ENCODE peak calls at places on chromosomes 11 and 22, in ten cellular contexts. One of them, this sample, is unnamed.

GRCh38 chr11:26319906-26320305 is 12.0 kb upstream of the ANO3 start:
- DNase-seq in Ammon's horn: no peak
- DNase-seq in ureter: no peak
- DNase-seq in amniotic stem cell: no peak
- DNase-seq in cardiac muscle cell: no peak
- DNase-seq in upper lobe of left lung: no peak
- DNase-seq in NCI-H2171 treated with DMSO at 0.1 percent for 48 hours: no peak
- DNase-seq in nephron progenitor cell: no peak
- DNase-seq in GM06990: no peak
- DNase-seq in astrocyte of the hippocampus: no peak
- DNase-seq in this sample: no peak

GRCh38 chr22:30240541-30241417 is 5.8 kb downstream of the LIF start:
- DNase-seq in upper lobe of left lung: no peak
- DNase-seq in cardiac muscle cell: no peak
- DNase-seq in NCI-H2171 treated with DMSO at 0.1 percent for 48 hours: no peak
- DNase-seq in GM06990: no peak
- DNase-seq in ureter: no peak
- DNase-seq in nephron progenitor cell: no peak
- DNase-seq in Ammon's horn: no peak
- DNase-seq in amniotic stem cell: no peak
- DNase-seq in astrocyte of the hippocampus: peak; percentile 36
- DNase-seq in this sample: no peak

GRCh38 chr11:118699508-118700220 is 20.2 kb upstream of the TREH start:
- DNase-seq in ureter: no peak
- DNase-seq in upper lobe of left lung: no peak
- DNase-seq in nephron progenitor cell: no peak
- DNase-seq in NCI-H2171 treated with DMSO at 0.1 percent for 48 hours: no peak
- DNase-seq in Ammon's horn: no peak
- DNase-seq in astrocyte of the hippocampus: no peak
- DNase-seq in amniotic stem cell: no peak
- DNase-seq in cardiac muscle cell: no peak
- DNase-seq in GM06990: no peak
- DNase-seq in this sample: no peak

GRCh38 chr22:26770624-26771023 is 113.2 kb downstream of the MIAT start:
- DNase-seq in GM06990: no peak
- DNase-seq in nephron progenitor cell: no peak
- DNase-seq in cardiac muscle cell: no peak
- DNase-seq in NCI-H2171 treated with DMSO at 0.1 percent for 48 hours: no peak
- DNase-seq in Ammon's horn: no peak
- DNase-seq in upper lobe of left lung: no peak
- DNase-seq in ureter: no peak
- DNase-seq in amniotic stem cell: no peak
- DNase-seq in astrocyte of the hippocampus: peak; percentile 32
- DNase-seq in this sample: no peak

GRCh38 chr22:36739185-36739584 is 35.6 kb upstream of the CACNG2 start:
- DNase-seq in NCI-H2171 treated with DMSO at 0.1 percent for 48 hours: no peak
- DNase-seq in GM06990: no peak
- DNase-seq in amniotic stem cell: no peak
- DNase-seq in nephron progenitor cell: no peak
- DNase-seq in upper lobe of left lung: no peak
- DNase-seq in cardiac muscle cell: no peak
- DNase-seq in Ammon's horn: no peak
- DNase-seq in astrocyte of the hippocampus: no peak
- DNase-seq in ureter: no peak
- DNase-seq in this sample: no peak

GRCh38 chr22:39206491-39206890 is 38.3 kb downstream of the PDGFB start:
- DNase-seq in cardiac muscle cell: no peak
- DNase-seq in amniotic stem cell: no peak
- DNase-seq in nephron progenitor cell: no peak
- DNase-seq in Ammon's horn: no peak
- DNase-seq in GM06990: no peak
- DNase-seq in NCI-H2171 treated with DMSO at 0.1 percent for 48 hours: no peak
- DNase-seq in astrocyte of the hippocampus: no peak
- DNase-seq in ureter: no peak
- DNase-seq in upper lobe of left lung: no peak
- DNase-seq in this sample: no peak

GRCh38 chr22:41725510-41726110 is 26.3 kb downstream of the MEI1 start:
- DNase-seq in ureter: no peak
- DNase-seq in upper lobe of left lung: no peak
- DNase-seq in astrocyte of the hippocampus: peak; percentile 8
- DNase-seq in NCI-H2171 treated with DMSO at 0.1 percent for 48 hours: no peak
- DNase-seq in amniotic stem cell: no peak
- DNase-seq in GM06990: no peak
- DNase-seq in cardiac muscle cell: no peak
- DNase-seq in Ammon's horn: no peak
- DNase-seq in nephron progenitor cell: no peak
- DNase-seq in this sample: no peak

GRCh38 chr11:57241311-57241972 is 4.4 kb upstream of the APLNR start:
- DNase-seq in cardiac muscle cell: no peak
- DNase-seq in nephron progenitor cell: no peak
- DNase-seq in amniotic stem cell: no peak
- DNase-seq in GM06990: no peak
- DNase-seq in NCI-H2171 treated with DMSO at 0.1 percent for 48 hours: no peak
- DNase-seq in Ammon's horn: no peak
- DNase-seq in astrocyte of the hippocampus: no peak
- DNase-seq in ureter: no peak
- DNase-seq in upper lobe of left lung: no peak
- DNase-seq in this sample: no peak

GRCh38 chr11:45771194-45771941 is 33.6 kb upstream of the SLC35C1 start:
- DNase-seq in GM06990: peak; percentile 53
- DNase-seq in cardiac muscle cell: peak; percentile 76
- DNase-seq in nephron progenitor cell: peak; percentile 87
- DNase-seq in Ammon's horn: peak; percentile 63
- DNase-seq in astrocyte of the hippocampus: peak; percentile 76
- DNase-seq in upper lobe of left lung: peak; percentile 68
- DNase-seq in ureter: peak; percentile 68
- DNase-seq in NCI-H2171 treated with DMSO at 0.1 percent for 48 hours: peak; percentile 67
- DNase-seq in amniotic stem cell: no peak
- DNase-seq in this sample: peak; percentile 49

GRCh38 chr22:19109198-19110063 is 12.8 kb downstream of the DGCR2 start:
- DNase-seq in ureter: no peak
- DNase-seq in cardiac muscle cell: no peak
- DNase-seq in upper lobe of left lung: no peak
- DNase-seq in GM06990: no peak
- DNase-seq in NCI-H2171 treated with DMSO at 0.1 percent for 48 hours: no peak
- DNase-seq in astrocyte of the hippocampus: no peak
- DNase-seq in Ammon's horn: no peak
- DNase-seq in nephron progenitor cell: no peak
- DNase-seq in amniotic stem cell: peak; percentile 6
- DNase-seq in this sample: peak; percentile 72

GRCh38 chr22:50267591-50268390 is 2.4 kb downstream of the MAPK11 start:
- DNase-seq in GM06990: peak; percentile 55
- DNase-seq in astrocyte of the hippocampus: peak; percentile 64
- DNase-seq in ureter: peak; percentile 70
- DNase-seq in nephron progenitor cell: no peak
- DNase-seq in upper lobe of left lung: peak; percentile 93
- DNase-seq in cardiac muscle cell: peak; percentile 67
- DNase-seq in amniotic stem cell: no peak
- DNase-seq in Ammon's horn: peak; percentile 51
- DNase-seq in NCI-H2171 treated with DMSO at 0.1 percent for 48 hours: no peak
- DNase-seq in this sample: peak; percentile 82

GRCh38 chr11:107646783-107647182 is 55.8 kb downstream of the ELMOD1 start:
- DNase-seq in cardiac muscle cell: no peak
- DNase-seq in nephron progenitor cell: no peak
- DNase-seq in upper lobe of left lung: no peak
- DNase-seq in amniotic stem cell: no peak
- DNase-seq in Ammon's horn: no peak
- DNase-seq in astrocyte of the hippocampus: no peak
- DNase-seq in GM06990: no peak
- DNase-seq in ureter: no peak
- DNase-seq in NCI-H2171 treated with DMSO at 0.1 percent for 48 hours: no peak
- DNase-seq in this sample: no peak

GRCh38 chr22:46936378-46936916 is 174.0 kb downstream of the TBC1D22A start:
- DNase-seq in amniotic stem cell: no peak
- DNase-seq in GM06990: no peak
- DNase-seq in cardiac muscle cell: no peak
- DNase-seq in Ammon's horn: no peak
- DNase-seq in nephron progenitor cell: no peak
- DNase-seq in astrocyte of the hippocampus: peak; percentile 78
- DNase-seq in ureter: no peak
- DNase-seq in NCI-H2171 treated with DMSO at 0.1 percent for 48 hours: peak; percentile 30
- DNase-seq in upper lobe of left lung: no peak
- DNase-seq in this sample: no peak

GRCh38 chr11:783581-784015 is 6.3 kb downstream of the CEND1 start:
- DNase-seq in amniotic stem cell: peak; percentile 91
- DNase-seq in GM06990: no peak
- DNase-seq in cardiac muscle cell: peak; percentile 89
- DNase-seq in Ammon's horn: peak; percentile 92
- DNase-seq in nephron progenitor cell: peak; percentile 88
- DNase-seq in NCI-H2171 treated with DMSO at 0.1 percent for 48 hours: peak; percentile 91
- DNase-seq in ureter: no peak
- DNase-seq in astrocyte of the hippocampus: peak; percentile 94
- DNase-seq in upper lobe of left lung: peak; percentile 91
- DNase-seq in this sample: peak; percentile 85

GRCh38 chr11:12451179-12451814 is 73.9 kb downstream of the PARVA start:
- DNase-seq in nephron progenitor cell: no peak
- DNase-seq in NCI-H2171 treated with DMSO at 0.1 percent for 48 hours: no peak
- DNase-seq in Ammon's horn: no peak
- DNase-seq in GM06990: no peak
- DNase-seq in amniotic stem cell: no peak
- DNase-seq in ureter: no peak
- DNase-seq in astrocyte of the hippocampus: no peak
- DNase-seq in cardiac muscle cell: no peak
- DNase-seq in upper lobe of left lung: no peak
- DNase-seq in this sample: no peak

GRCh38 chr11:17974246-17974645 is 38.6 kb downstream of the SERGEF start:
- DNase-seq in amniotic stem cell: no peak
- DNase-seq in cardiac muscle cell: no peak
- DNase-seq in Ammon's horn: peak; percentile 40
- DNase-seq in NCI-H2171 treated with DMSO at 0.1 percent for 48 hours: no peak
- DNase-seq in upper lobe of left lung: no peak
- DNase-seq in GM06990: no peak
- DNase-seq in astrocyte of the hippocampus: no peak
- DNase-seq in nephron progenitor cell: no peak
- DNase-seq in ureter: no peak
- DNase-seq in this sample: no peak

GRCh38 chr22:24776525-24776924 is 2.0 kb upstream of the PIWIL3 start:
- DNase-seq in upper lobe of left lung: no peak
- DNase-seq in GM06990: no peak
- DNase-seq in Ammon's horn: no peak
- DNase-seq in nephron progenitor cell: no peak
- DNase-seq in amniotic stem cell: no peak
- DNase-seq in ureter: no peak
- DNase-seq in cardiac muscle cell: no peak
- DNase-seq in NCI-H2171 treated with DMSO at 0.1 percent for 48 hours: no peak
- DNase-seq in astrocyte of the hippocampus: no peak
- DNase-seq in this sample: no peak

GRCh38 chr22:18970948-18971315 is 34.8 kb upstream of the PRODH start:
- DNase-seq in nephron progenitor cell: no peak
- DNase-seq in NCI-H2171 treated with DMSO at 0.1 percent for 48 hours: no peak
- DNase-seq in GM06990: no peak
- DNase-seq in cardiac muscle cell: no peak
- DNase-seq in ureter: no peak
- DNase-seq in astrocyte of the hippocampus: no peak
- DNase-seq in upper lobe of left lung: no peak
- DNase-seq in Ammon's horn: no peak
- DNase-seq in amniotic stem cell: no peak
- DNase-seq in this sample: no peak

GRCh38 chr11:44005076-44005800 is 42.5 kb upstream of the ACCSL start:
- DNase-seq in NCI-H2171 treated with DMSO at 0.1 percent for 48 hours: peak; percentile 94
- DNase-seq in astrocyte of the hippocampus: no peak
- DNase-seq in GM06990: no peak
- DNase-seq in nephron progenitor cell: no peak
- DNase-seq in cardiac muscle cell: no peak
- DNase-seq in amniotic stem cell: no peak
- DNase-seq in upper lobe of left lung: no peak
- DNase-seq in ureter: peak; percentile 39
- DNase-seq in Ammon's horn: no peak
- DNase-seq in this sample: no peak